ENCODE peak calls at places on chromosome 1, in ten cellular contexts. C, S, P, A, K, O, W, G, H and N are unnamed samples.
A peak's percentile ranks its signal among the peaks of the same experiment; 100 is the strongest.

GRCh38 chr1:54401799-54402198 is 4.4 kb downstream of the SSBP3 start:
- DNase-seq in K (no peak), O (no peak), A (no peak), H (no peak), C (no peak), W (no peak), P (no peak), S (no peak), G (peak; percentile 34), N (no peak)

GRCh38 chr1:93323185-93323820 is 22.4 kb upstream of the DR1 start:
- DNase-seq in A (no peak), P (no peak), C (no peak), K (no peak), O (no peak), H (no peak), S (no peak), G (no peak), W (no peak), N (no peak)

GRCh38 chr1:68198752-68199151 is 33.6 kb downstream of the WLS start:
- DNase-seq in A (no peak), S (no peak), W (no peak), K (no peak), O (no peak), G (no peak), P (no peak), H (no peak), C (no peak), N (no peak)

GRCh38 chr1:53590104-53590503 is 130.9 kb downstream of the DMRTB1 start:
- DNase-seq in W (no peak), A (no peak), O (no peak), K (no peak), C (no peak), H (no peak), S (no peak), G (no peak), P (no peak), N (no peak)

GRCh38 chr1:54220004-54220811 is 20.2 kb downstream of the MRPL37 start:
- DNase-seq in K (no peak), W (no peak), A (peak; percentile 35), H (no peak), P (no peak), G (no peak), C (no peak), S (peak; percentile 79), O (peak; percentile 79), N (no peak)

GRCh38 chr1:200099040-200099439 is 71.5 kb downstream of the NR5A2 start:
- DNase-seq in C (no peak), P (no peak), O (no peak), H (no peak), W (no peak), G (no peak), S (no peak), K (no peak), A (peak; percentile 69), N (no peak)

GRCh38 chr1:1915911-1916835 is 1.1 kb downstream of the CALML6 start:
- DNase-seq in G (no peak), C (no peak), K (no peak), O (peak; percentile 94), H (no peak), W (no peak), A (no peak), S (no peak), P (no peak), N (no peak)

GRCh38 chr1:21904725-21905520 is 32.2 kb downstream of the HSPG2 start:
- DNase-seq in O (peak; percentile 94), K (no peak), C (no peak), W (no peak), S (peak; percentile 88), H (no peak), A (no peak), P (no peak), G (peak; percentile 22), N (peak; percentile 100)

GRCh38 chr1:9767964-9768668 is 55.6 kb downstream of the CLSTN1 start:
- DNase-seq in K (no peak), C (peak; percentile 4), O (peak; percentile 28), P (no peak), G (no peak), A (no peak), W (peak; percentile 24), S (no peak), H (no peak), N (peak; percentile 5)

GRCh38 chr1:7284839-7285435 is 486.2 kb upstream of the VAMP3 start:
- DNase-seq in W (no peak), P (no peak), A (no peak), H (no peak), G (no peak), K (no peak), S (no peak), C (no peak), O (no peak), N (no peak)